ENCODE peak calls at places on chromosomes 3 and 15, in five cellular contexts. U is GM23248, Z is OCI-LY7, C is HCT116, S is GM23338. P is an unnamed sample.

GRCh38 chr3:187281191-187281714 is 10.3 kb downstream of the MASP1 start:
- DNase-seq in U (peak; percentile 91), Z (no peak), C (no peak), S (peak; percentile 50), P (no peak)

GRCh38 chr3:136437006-136437405 is 186.9 kb downstream of the PCCB start:
- DNase-seq in U (no peak), Z (no peak), C (no peak), S (no peak), P (no peak)

GRCh38 chr3:196192036-196193001 is 18.9 kb downstream of the ZDHHC19 start:
- DNase-seq in U (no peak), Z (peak; percentile 38), C (no peak), S (peak; percentile 68), P (no peak)

GRCh38 chr3:11201246-11202024 is 47.1 kb downstream of the HRH1 start:
- DNase-seq in U (peak; percentile 45), Z (no peak), C (no peak), S (no peak), P (no peak)

GRCh38 chr3:43389388-43390254 is 103.3 kb downstream of the SNRK start:
- DNase-seq in U (no peak), Z (peak; percentile 4), C (no peak), S (no peak), P (peak; percentile 70)

GRCh38 chr3:44109997-44110396 is 131.7 kb upstream of the TOPAZ1 start:
- DNase-seq in U (no peak), Z (no peak), C (no peak), S (no peak), P (no peak)

GRCh38 chr15:77816983-77817382 is 184.3 kb upstream of the LINGO1 start:
- DNase-seq in U (no peak), Z (no peak), C (no peak), S (no peak), P (no peak)

GRCh38 chr15:82648257-82649103 is 1.3 kb upstream of the CPEB1 start:
- DNase-seq in U (peak; percentile 33), Z (no peak), C (no peak), S (peak; percentile 80), P (no peak)

GRCh38 chr15:70182858-70183695 is 85.4 kb upstream of the TLE3 start:
- DNase-seq in U (no peak), Z (no peak), C (no peak), S (peak; percentile 57), P (peak; percentile 22)

GRCh38 chr3:135929670-135930069 is 35.9 kb upstream of the PPP2R3A start:
- DNase-seq in U (peak; percentile 88), Z (no peak), C (no peak), S (no peak), P (no peak)

GRCh38 chr3:120364821-120365220 is 15.7 kb upstream of the LRRC58 start:
- DNase-seq in U (peak; percentile 69), Z (no peak), C (no peak), S (no peak), P (no peak)

GRCh38 chr3:14989943-14990753 is 42.8 kb downstream of the NR2C2 start:
- DNase-seq in U (peak; percentile 18), Z (no peak), C (no peak), S (peak; percentile 72), P (no peak)

GRCh38 chr15:42118650-42119531 is 24.5 kb upstream of the PLA2G4D start:
- DNase-seq in U (peak; percentile 12), Z (no peak), C (no peak), S (peak; percentile 59), P (peak; percentile 19)

GRCh38 chr3:184816654-184817053 is 4.7 kb downstream of the VPS8 start:
- DNase-seq in U (no peak), Z (no peak), C (no peak), S (no peak), P (no peak)

GRCh38 chr3:133547432-133548041 is 25.9 kb upstream of the CDV3 start:
- DNase-seq in U (peak; percentile 74), Z (no peak), C (no peak), S (peak; percentile 56), P (peak; percentile 48)

GRCh38 chr15:63238796-63239195 is 38.6 kb upstream of the APH1B start:
- DNase-seq in U (peak; percentile 83), Z (no peak), C (no peak), S (no peak), P (peak; percentile 26)

GRCh38 chr15:55407631-55407948 is 569 bp downstream of the CCPG1 start:
- DNase-seq in U (peak; percentile 68), Z (no peak), C (no peak), S (no peak), P (peak; percentile 58)

DNA sequence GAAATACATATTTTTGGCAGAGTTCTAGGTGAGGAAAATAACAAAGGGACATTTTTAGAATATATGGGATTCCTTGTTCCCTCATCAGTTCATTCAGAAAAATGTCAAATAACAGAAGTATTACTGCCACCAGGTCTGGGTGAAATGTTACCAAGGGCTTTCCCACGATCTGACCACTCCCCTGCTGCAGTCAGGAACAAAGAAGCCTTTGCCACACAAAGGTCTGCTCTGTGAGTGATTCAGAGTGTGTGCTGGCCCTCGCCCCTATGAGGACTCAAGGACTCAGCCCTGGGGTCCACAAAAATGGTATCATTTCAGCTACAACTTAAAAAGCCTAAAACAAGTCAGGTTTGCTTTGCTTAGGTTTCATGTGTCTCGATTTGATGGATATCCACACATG is 5.0 kb downstream of the MKRN3 start:
- DNase-seq in U (no peak), Z (no peak), C (peak; percentile 8), S (peak; percentile 25), P (no peak)
- H3K27ac ChIP-seq in U (no peak overlapping the region), Z (no peak overlapping the region), C (no peak overlapping the region), S (no peak overlapping the region), P (no peak overlapping the region)

GRCh38 chr3:4394567-4394966 is 72.5 kb downstream of the SUMF1 start:
- DNase-seq in U (no peak), Z (no peak), C (no peak), S (no peak), P (no peak)
- TF ChIP-seq EZH2phosphoT487 in U (no peak), Z (no peak), C (no peak), S (no peak), P (no peak)

GRCh38 chr3:40780801-40781406 is 256.1 kb downstream of the ZNF621 start:
- DNase-seq in U (peak; percentile 47), Z (no peak), C (no peak), S (no peak), P (no peak)

GRCh38 chr3:40782086-40782721 is 257.4 kb downstream of the ZNF621 start:
- DNase-seq in U (peak; percentile 15), Z (peak; percentile 11), C (no peak), S (peak; percentile 29), P (no peak)

GRCh38 chr3:40780341-40780800 is 255.6 kb downstream of the ZNF621 start:
- DNase-seq in U (peak; percentile 66), Z (no peak), C (no peak), S (peak; percentile 52), P (no peak)

GRCh38 chr3:40779039-40779438 is 254.3 kb downstream of the ZNF621 start:
- DNase-seq in U (no peak), Z (no peak), C (no peak), S (peak; percentile 49), P (no peak)
- H3K27ac ChIP-seq in U (no peak overlapping the region), Z (no peak overlapping the region), C (no peak overlapping the region), S (no peak overlapping the region), P (no peak overlapping the region)

GRCh38 chr15:100878130-100878529 is 1.5 kb upstream of the ALDH1A3 start:
- DNase-seq in U (no peak), Z (no peak), C (no peak), S (no peak), P (no peak)
- TF ChIP-seq EZH2phosphoT487 in U (no peak), Z (no peak), C (no peak), S (no peak), P (no peak)

GRCh38 chr15:40064231-40064894 is 25.4 kb upstream of the SRP14 start:
- DNase-seq in U (peak; percentile 69), Z (peak; percentile 81), C (no peak), S (peak; percentile 40), P (peak; percentile 77)
- H3K27ac ChIP-seq in U (peak overlapping the region; percentile 64), Z (peak overlapping the region; percentile 82), C (no peak overlapping the region), S (no peak overlapping the region), P (peak overlapping the region; percentile 88)

GRCh38 chr3:126696701-126697267 is 7.3 kb upstream of the CHCHD6 start:
- DNase-seq in U (no peak), Z (no peak), C (no peak), S (no peak), P (no peak)
- TF ChIP-seq EZH2phosphoT487 in U (no peak), Z (no peak), C (no peak), S (no peak), P (no peak)

GRCh38 chr3:16048435-16049318 is 125.8 kb upstream of the GALNT15 start:
- DNase-seq in U (peak; percentile 86), Z (peak; percentile 62), C (peak; percentile 61), S (peak; percentile 82), P (peak; percentile 67)
- H3K27ac ChIP-seq in U (no peak overlapping the region), Z (no peak overlapping the region), C (no peak overlapping the region), S (no peak overlapping the region), P (no peak overlapping the region)

DNA sequence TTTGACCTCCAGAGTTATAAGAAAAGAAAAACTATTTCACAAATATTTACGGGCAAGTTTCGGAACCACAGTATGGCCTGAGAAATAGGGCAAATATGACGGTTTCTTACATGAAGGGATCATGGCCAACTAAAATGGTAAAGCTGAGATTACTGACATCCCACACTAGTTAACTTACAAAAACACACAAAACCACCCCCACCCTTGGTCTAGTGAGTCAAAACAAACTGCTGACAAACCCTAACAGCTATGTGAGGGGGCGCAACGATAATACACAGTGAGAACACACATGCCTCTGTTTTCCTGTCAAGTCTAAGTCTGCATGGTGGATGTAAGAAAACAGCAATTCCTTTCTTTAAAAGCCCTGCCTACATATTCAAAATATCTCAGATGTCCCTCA is 32.3 kb downstream of the CBLB start:
- DNase-seq in U (peak; percentile 91), Z (peak; percentile 71), C (no peak), S (no peak), P (no peak)
- TF ChIP-seq EZH2phosphoT487 in U (no peak), Z (no peak), C (no peak), S (no peak), P (no peak)

P was measured in MM.1S.